ENCODE peak calls at places on chromosome 3, in seven cellular contexts. Q, C, A, E, P, N and L are unnamed samples. For H3K9me3, the result is how much of the 10 kb centered on the place peaks cover.

GRCh38 chr3:4515896-4516295 is 22.7 kb downstream of the ITPR1 start:
- DNase-seq in Q (no peak), C (no peak), A (no peak), E (no peak), P (no peak), N (no peak), L (no peak)

GRCh38 chr3:127368186-127369032 is 80.6 kb upstream of the PRR20G start:
- DNase-seq in Q (no peak), C (peak), A (no peak), E (no peak), P (no peak), N (no peak), L (peak)

GRCh38 chr3:40876019-40876418 is 323.3 kb upstream of the CTNNB1 start:
- DNase-seq in Q (no peak), C (no peak), A (no peak), E (no peak), P (no peak), N (no peak), L (no peak)

GRCh38 chr3:120021523-120021922 is 72.7 kb downstream of the GSK3B start:
- DNase-seq in Q (no peak), C (no peak), A (no peak), E (peak), P (no peak), N (peak), L (no peak)

GRCh38 chr3:134325722-134326121 is 48.5 kb downstream of the AMOTL2 start:
- DNase-seq in Q (no peak), C (peak), A (no peak), E (no peak), P (peak), N (no peak), L (no peak)

GRCh38 chr3:153553605-153553945 is 391.5 kb downstream of the RAP2B start:
- DNase-seq in Q (no peak), C (no peak), A (no peak), E (no peak), P (no peak), N (no peak), L (no peak)

GRCh38 chr3:58640700-58641372 is 25.7 kb downstream of the FAM3D start:
- DNase-seq in Q (peak), C (peak), A (peak), E (peak), P (peak), N (peak), L (peak)

GRCh38 chr3:36650271-36650671 is 114.1 kb downstream of the DCLK3 start:
- DNase-seq in Q (no peak), C (no peak), A (peak), E (peak), P (no peak), N (no peak), L (no peak)

GRCh38 chr3:124297062-124297980 is 305.4 kb upstream of the ROPN1 start:
- DNase-seq in Q (no peak), C (no peak), A (no peak), E (no peak), P (no peak), N (no peak), L (no peak)

DNA sequence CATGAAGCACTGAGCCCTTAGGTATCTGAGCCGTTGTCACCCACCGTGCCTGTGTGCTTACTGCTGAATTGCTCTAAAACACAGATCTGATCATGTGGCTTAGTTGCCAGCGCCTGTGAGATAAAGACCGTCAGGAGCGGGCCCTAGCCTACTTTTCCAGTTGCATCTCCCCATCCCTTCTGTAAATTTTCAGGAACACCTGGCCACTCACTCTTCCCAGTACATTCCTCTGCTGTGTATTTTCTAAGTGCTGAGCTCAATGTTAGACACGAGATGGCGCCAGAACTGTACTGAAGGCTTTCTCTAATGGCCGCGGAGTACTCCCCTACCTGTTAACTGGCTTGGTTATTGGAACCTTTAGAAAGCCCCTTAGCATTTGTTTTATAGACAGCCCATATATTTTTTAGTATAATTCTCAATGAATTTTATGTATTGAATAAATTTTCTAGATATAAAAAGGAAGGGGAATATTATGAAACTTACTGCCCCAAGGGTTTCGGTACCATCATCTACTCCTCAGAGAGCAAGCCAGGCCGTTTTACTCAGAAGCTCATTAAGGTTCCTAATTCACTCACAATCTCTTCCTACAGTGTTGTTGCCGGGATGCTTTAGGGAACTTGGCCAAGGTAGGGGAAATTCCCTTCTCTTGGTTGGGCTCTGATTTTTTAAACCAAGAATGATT is 16.7 kb upstream of the WNT7A start:
- DNase-seq in Q (no peak), C (no peak), A (peak), E (peak), P (peak), N (peak), L (peak)
- H3K9me3 ChIP-seq in Q (under half), C (under half), A (under half), E (under half), P (under half), N (under half), L (half or more)

DNA sequence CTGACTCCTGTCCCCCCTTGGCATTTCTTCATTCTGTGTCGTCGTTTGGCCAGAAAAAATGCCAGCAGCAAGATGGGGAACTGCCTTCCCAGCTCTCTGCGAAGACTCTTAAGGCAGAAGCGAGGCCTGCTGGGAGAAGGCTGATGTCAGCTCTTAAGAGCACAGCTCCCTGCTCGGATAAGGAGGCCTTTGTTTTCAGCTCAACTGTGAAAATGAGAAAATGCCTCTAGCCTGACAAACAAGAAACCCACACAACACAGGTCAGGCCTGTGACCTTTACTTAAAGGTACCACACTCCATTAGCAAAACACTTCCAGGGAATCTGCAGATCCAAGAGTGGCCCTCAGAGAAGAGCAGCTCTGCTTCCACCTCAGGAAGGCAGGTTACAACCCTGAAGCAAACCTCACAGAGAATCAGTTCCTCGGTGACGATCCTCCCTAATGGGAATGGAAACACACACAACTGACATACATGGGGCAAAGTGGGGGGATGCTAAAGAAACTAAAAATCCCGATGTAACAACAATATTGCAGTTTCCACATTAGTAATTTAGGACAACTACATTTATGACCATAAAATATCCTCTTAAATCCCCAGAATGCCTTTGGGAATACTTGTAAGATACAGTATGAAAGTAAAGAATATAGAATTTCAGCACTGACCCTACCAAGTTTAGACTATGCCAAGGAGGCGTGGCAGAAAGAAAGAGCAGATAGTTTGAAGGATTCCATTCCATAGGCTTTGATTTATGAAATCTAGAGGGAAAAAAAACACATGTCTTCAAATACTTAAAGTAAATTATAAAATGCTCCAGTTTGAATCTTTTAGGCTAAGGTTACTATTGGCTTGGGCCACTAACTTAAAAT is 52.1 kb downstream of the VGLL4 start:
- DNase-seq in Q (no peak), C (peak), A (peak), E (peak), P (peak), N (peak), L (peak)
- H3K9ac ChIP-seq in Q (peak), C (peak), A (peak), E (peak), P (no peak), N (peak), L (peak)

DNA sequence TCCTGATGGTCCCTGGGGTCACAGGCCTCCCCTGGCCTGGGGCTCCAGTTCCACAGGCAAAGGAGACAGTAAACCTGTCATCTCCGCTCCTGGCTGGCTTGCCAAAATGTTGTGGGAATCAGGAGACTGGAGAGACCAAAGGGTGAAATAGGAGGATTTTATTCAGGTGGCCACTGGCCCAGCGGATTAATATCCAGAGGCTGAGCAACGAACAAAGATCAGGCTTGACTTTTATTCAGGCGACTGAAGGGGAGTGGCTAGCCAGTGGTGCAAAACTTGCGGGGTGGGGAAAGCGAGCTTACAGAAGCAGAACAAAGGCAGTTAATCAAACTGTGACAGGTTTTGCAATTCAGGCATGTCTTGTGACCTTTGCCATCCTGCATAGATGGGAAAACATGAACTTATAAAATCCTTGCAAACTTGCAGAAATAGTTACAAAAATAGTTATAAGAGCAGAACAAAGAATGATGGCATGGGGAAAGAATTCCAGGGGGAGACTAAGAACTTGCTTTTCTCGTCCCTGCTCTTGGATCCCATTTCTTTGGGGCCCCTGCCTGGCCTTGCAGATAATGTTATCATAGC is 19.8 kb upstream of the ACAD9 start:
- DNase-seq in Q (no peak), C (no peak), A (peak), E (no peak), P (no peak), N (no peak), L (peak)
- H3K9me3 ChIP-seq in Q (under half), C (under half), A (under half), E (under half), P (under half), N (under half), L (half or more)

GRCh38 chr3:57163751-57164150 is 1.4 kb downstream of the IL17RD start:
- DNase-seq in Q (no peak), C (no peak), A (no peak), E (no peak), P (no peak), N (peak), L (peak)
- H3K9ac ChIP-seq in Q (no peak), C (peak), A (no peak), E (peak), P (peak), N (no peak), L (peak)

GRCh38 chr3:121818578-121818977 is 16.3 kb downstream of the IQCB1 start:
- DNase-seq in Q (no peak), C (no peak), A (no peak), E (no peak), P (no peak), N (no peak), L (no peak)

GRCh38 chr3:121817753-121818152 is 17.1 kb downstream of the IQCB1 start:
- DNase-seq in Q (no peak), C (no peak), A (no peak), E (no peak), P (no peak), N (no peak), L (no peak)

GRCh38 chr3:121822973-121823372 is 11.9 kb downstream of the IQCB1 start:
- DNase-seq in Q (no peak), C (no peak), A (no peak), E (no peak), P (no peak), N (no peak), L (no peak)

GRCh38 chr3:121821421-121822199 is 13.2 kb downstream of the IQCB1 start:
- DNase-seq in Q (no peak), C (no peak), A (peak), E (peak), P (no peak), N (no peak), L (no peak)

GRCh38 chr3:121819236-121819635 is 15.6 kb downstream of the IQCB1 start:
- DNase-seq in Q (no peak), C (no peak), A (no peak), E (no peak), P (no peak), N (no peak), L (no peak)
- H3K9me3 ChIP-seq in Q (under half), C (under half), A (under half), E (under half), P (under half), N (under half), L (under half)

GRCh38 chr3:25472153-25472552 is 44.1 kb downstream of the RARB start:
- DNase-seq in Q (no peak), C (no peak), A (no peak), E (no peak), P (no peak), N (no peak), L (no peak)

GRCh38 chr3:25469609-25470008 is 41.5 kb downstream of the RARB start:
- DNase-seq in Q (no peak), C (no peak), A (no peak), E (no peak), P (no peak), N (no peak), L (no peak)

GRCh38 chr3:25473246-25473645 is 45.2 kb downstream of the RARB start:
- DNase-seq in Q (no peak), C (no peak), A (no peak), E (no peak), P (no peak), N (peak), L (no peak)

GRCh38 chr3:25472747-25473146 is 44.7 kb downstream of the RARB start:
- DNase-seq in Q (no peak), C (no peak), A (no peak), E (no peak), P (no peak), N (no peak), L (no peak)

GRCh38 chr3:25471081-25471768 is 43.2 kb downstream of the RARB start:
- DNase-seq in Q (no peak), C (no peak), A (peak), E (peak), P (no peak), N (no peak), L (no peak)
- H3K9ac ChIP-seq in Q (no peak), C (no peak), A (no peak), E (no peak), P (no peak), N (no peak), L (no peak)

GRCh38 chr3:13815088-13815683 is 64.7 kb downstream of the WNT7A start:
- DNase-seq in Q (no peak), C (no peak), A (no peak), E (no peak), P (no peak), N (no peak), L (no peak)
- H3K9me3 ChIP-seq in Q (under half), C (under half), A (under half), E (under half), P (under half), N (half or more), L (under half)

GRCh38 chr3:86251781-86252180 is 739.2 kb downstream of the VGLL3 start:
- DNase-seq in Q (no peak), C (no peak), A (no peak), E (no peak), P (no peak), N (no peak), L (no peak)

GRCh38 chr3:86245360-86245759 is 745.6 kb downstream of the VGLL3 start:
- DNase-seq in Q (no peak), C (no peak), A (peak), E (no peak), P (no peak), N (no peak), L (no peak)

GRCh38 chr3:86244897-86245296 is 746.1 kb downstream of the VGLL3 start:
- DNase-seq in Q (no peak), C (no peak), A (no peak), E (no peak), P (no peak), N (no peak), L (no peak)

GRCh38 chr3:86254480-86254879 is 736.5 kb downstream of the VGLL3 start:
- DNase-seq in Q (no peak), C (no peak), A (no peak), E (no peak), P (no peak), N (no peak), L (no peak)

GRCh38 chr3:86249833-86250232 is 741.1 kb downstream of the VGLL3 start:
- DNase-seq in Q (no peak), C (no peak), A (no peak), E (no peak), P (no peak), N (no peak), L (no peak)
- H3K9ac ChIP-seq in Q (no peak), C (no peak), A (no peak), E (no peak), P (no peak), N (no peak), L (no peak)

GRCh38 chr3:44571024-44571423 is 13.7 kb upstream of the ZNF660 start:
- DNase-seq in Q (no peak), C (no peak), A (no peak), E (no peak), P (no peak), N (no peak), L (no peak)

GRCh38 chr3:44568561-44568960 is 13.6 kb downstream of the ZKSCAN7 start:
- DNase-seq in Q (no peak), C (no peak), A (peak), E (peak), P (no peak), N (peak), L (no peak)
- H3K9me3 ChIP-seq in Q (under half), C (under half), A (under half), E (under half), P (under half), N (under half), L (under half)